ENCODE peak calls at places on chromosomes 5 and 9, in seven cellular contexts. T, J, X, B, L, V and E are unnamed samples.

GRCh38 chr5:81665795-81666194 is 85.1 kb downstream of the SSBP2 start:
- DNase-seq in T (no peak), J (no peak), X (no peak), B (no peak), L (no peak), V (no peak), E (no peak)

GRCh38 chr9:20623021-20623747 is 885 bp upstream of the MLLT3 start:
- DNase-seq in T (peak), J (peak), X (peak), B (no peak), L (no peak), V (no peak), E (peak)

GRCh38 chr5:119360905-119361605 is 5.2 kb downstream of the TNFAIP8 start:
- DNase-seq in T (no peak), J (no peak), X (no peak), B (no peak), L (peak), V (peak), E (no peak)

GRCh38 chr5:107090471-107090870 is 580.3 kb downstream of the EFNA5 start:
- DNase-seq in T (no peak), J (no peak), X (no peak), B (no peak), L (peak), V (no peak), E (no peak)

GRCh38 chr5:124513216-124513615 is 233.2 kb downstream of the ZNF608 start:
- DNase-seq in T (no peak), J (no peak), X (no peak), B (no peak), L (no peak), V (no peak), E (no peak)

GRCh38 chr9:110058304-110058953 is 149.5 kb downstream of the C9orf152 start:
- DNase-seq in T (peak), J (no peak), X (peak), B (no peak), L (peak), V (peak), E (no peak)

GRCh38 chr5:5288236-5288635 is 134.2 kb upstream of the ICE1 start:
- DNase-seq in T (no peak), J (no peak), X (no peak), B (no peak), L (no peak), V (peak), E (no peak)

GRCh38 chr9:100346836-100347235 is 5.9 kb downstream of the TEX10 start:
- DNase-seq in T (no peak), J (no peak), X (no peak), B (peak), L (peak), V (no peak), E (no peak)

GRCh38 chr9:115540091-115540490 is 422.1 kb upstream of the TNC start:
- DNase-seq in T (no peak), J (no peak), X (no peak), B (no peak), L (no peak), V (no peak), E (no peak)

GRCh38 chr5:171570244-171570819 is 150.9 kb downstream of the FGF18 start:
- DNase-seq in T (no peak), J (no peak), X (no peak), B (no peak), L (no peak), V (no peak), E (no peak)

GRCh38 chr5:132253452-132254320 is 3.8 kb upstream of the PDLIM4 start:
- DNase-seq in T (peak), J (no peak), X (no peak), B (no peak), L (no peak), V (no peak), E (no peak)

GRCh38 chr5:8058626-8059180 is 189.8 kb downstream of the MTRR start:
- DNase-seq in T (no peak), J (no peak), X (no peak), B (no peak), L (no peak), V (no peak), E (no peak)

GRCh38 chr5:61966558-61966957 is 339.4 kb upstream of the KIF2A start:
- DNase-seq in T (no peak), J (no peak), X (no peak), B (no peak), L (no peak), V (no peak), E (no peak)

GRCh38 chr5:76384705-76385104 is 18.4 kb upstream of the IQGAP2 start:
- DNase-seq in T (no peak), J (no peak), X (no peak), B (no peak), L (no peak), V (no peak), E (no peak)

GRCh38 chr5:4130819-4131218 is 535.2 kb downstream of the IRX1 start:
- DNase-seq in T (no peak), J (no peak), X (no peak), B (no peak), L (no peak), V (no peak), E (no peak)

GRCh38 chr5:83281658-83282057 is 189.9 kb upstream of the VCAN start:
- DNase-seq in T (no peak), J (no peak), X (no peak), B (peak), L (peak), V (peak), E (no peak)

GRCh38 chr9:120412425-120412951 is 167.5 kb downstream of the CDK5RAP2 start:
- DNase-seq in T (no peak), J (no peak), X (no peak), B (peak), L (peak), V (no peak), E (no peak)

GRCh38 chr5:5699062-5699461 is 276.6 kb downstream of the ICE1 start:
- DNase-seq in T (no peak), J (no peak), X (no peak), B (no peak), L (no peak), V (no peak), E (no peak)

GRCh38 chr5:93611900-93612898 is 29.2 kb downstream of the NR2F1 start:
- DNase-seq in T (no peak), J (no peak), X (no peak), B (no peak), L (peak), V (no peak), E (no peak)

GRCh38 chr5:94551858-94552257 is 66.5 kb downstream of the KIAA0825 start:
- DNase-seq in T (no peak), J (no peak), X (no peak), B (no peak), L (no peak), V (no peak), E (no peak)

GRCh38 chr5:62627121-62627520 is 48.5 kb downstream of the LRRC70 start:
- DNase-seq in T (no peak), J (no peak), X (no peak), B (no peak), L (no peak), V (no peak), E (no peak)

GRCh38 chr5:169880012-169880673 is 100.2 kb downstream of the INSYN2B start:
- DNase-seq in T (no peak), J (no peak), X (peak), B (no peak), L (no peak), V (no peak), E (no peak)

GRCh38 chr9:129172816-129173215 is 5.2 kb downstream of the IER5L start:
- DNase-seq in T (no peak), J (no peak), X (no peak), B (no peak), L (no peak), V (no peak), E (no peak)

GRCh38 chr5:1515311-1515920 is 8.3 kb downstream of the LPCAT1 start:
- DNase-seq in T (no peak), J (no peak), X (no peak), B (no peak), L (no peak), V (no peak), E (no peak)

GRCh38 chr5:132388244-132389050 is 18.9 kb downstream of the SLC22A5 start:
- DNase-seq in T (no peak), J (no peak), X (no peak), B (no peak), L (no peak), V (peak), E (no peak)

GRCh38 chr5:15489571-15490235 is 10.3 kb upstream of the FBXL7 start:
- DNase-seq in T (no peak), J (no peak), X (no peak), B (no peak), L (no peak), V (no peak), E (no peak)

GRCh38 chr9:128098936-128099931 is 28.3 kb downstream of the PTGES2 start:
- DNase-seq in T (no peak), J (no peak), X (no peak), B (no peak), L (peak), V (peak), E (no peak)

GRCh38 chr5:170565077-170565476 is 61.3 kb downstream of the KCNIP1 start:
- DNase-seq in T (no peak), J (no peak), X (no peak), B (no peak), L (no peak), V (no peak), E (no peak)

GRCh38 chr9:14205463-14205862 is 108.5 kb downstream of the NFIB start:
- DNase-seq in T (no peak), J (no peak), X (no peak), B (peak), L (peak), V (peak), E (no peak)

GRCh38 chr9:31137151-31137849 is 1247.1 kb upstream of the ACO1 start:
- DNase-seq in T (no peak), J (no peak), X (no peak), B (peak), L (no peak), V (peak), E (no peak)

GRCh38 chr5:173498871-173499470 is 117.5 kb downstream of the BOD1 start:
- DNase-seq in T (no peak), J (no peak), X (no peak), B (no peak), L (no peak), V (no peak), E (no peak)